ENCODE peak calls at places on chromosomes 16 and 17, in five cellular contexts. One of them, this sample, is unnamed. For H3K4me1, the result is how much of the 10 kb centered on the place peaks cover.

GRCh38 chr17:29136998-29137730 is 43.0 kb downstream of the MYO18A start:
- DNase-seq in effector memory CD4-positive, alpha-beta T cell: no peak
- DNase-seq in body of pancreas: no peak
- DNase-seq in aorta: no peak
- DNase-seq in CD8-positive, alpha-beta memory T cell: no peak
- DNase-seq in this sample: no peak

GRCh38 chr17:33288954-33289353 is 4.1 kb downstream of the ASIC2 start:
- DNase-seq in effector memory CD4-positive, alpha-beta T cell: no peak
- DNase-seq in body of pancreas: no peak
- DNase-seq in aorta: no peak
- DNase-seq in CD8-positive, alpha-beta memory T cell: no peak
- DNase-seq in this sample: no peak

GRCh38 chr16:67400901-67401300 is 7.6 kb upstream of the TPPP3 start:
- DNase-seq in effector memory CD4-positive, alpha-beta T cell: no peak
- DNase-seq in body of pancreas: no peak
- DNase-seq in aorta: peak
- DNase-seq in CD8-positive, alpha-beta memory T cell: no peak
- DNase-seq in this sample: no peak

GRCh38 chr17:61152898-61153297 is 246.7 kb upstream of the TBX2 start:
- DNase-seq in effector memory CD4-positive, alpha-beta T cell: no peak
- DNase-seq in body of pancreas: no peak
- DNase-seq in aorta: no peak
- DNase-seq in CD8-positive, alpha-beta memory T cell: no peak
- DNase-seq in this sample: no peak

GRCh38 chr16:725463-726187 is 618 bp downstream of the CCDC78 start:
- DNase-seq in effector memory CD4-positive, alpha-beta T cell: no peak
- DNase-seq in body of pancreas: no peak
- DNase-seq in aorta: no peak
- DNase-seq in CD8-positive, alpha-beta memory T cell: no peak
- DNase-seq in this sample: no peak

GRCh38 chr16:75062944-75063444 is 53.6 kb downstream of the LDHD start:
- DNase-seq in effector memory CD4-positive, alpha-beta T cell: no peak
- DNase-seq in body of pancreas: no peak
- DNase-seq in aorta: no peak
- DNase-seq in CD8-positive, alpha-beta memory T cell: no peak
- DNase-seq in this sample: no peak

GRCh38 chr17:40107266-40107980 is 7.0 kb upstream of the NR1D1 start:
- DNase-seq in effector memory CD4-positive, alpha-beta T cell: no peak
- DNase-seq in body of pancreas: no peak
- DNase-seq in aorta: no peak
- DNase-seq in CD8-positive, alpha-beta memory T cell: peak
- DNase-seq in this sample: peak

GRCh38 chr16:75096730-75097129 is 19.9 kb downstream of the LDHD start:
- DNase-seq in effector memory CD4-positive, alpha-beta T cell: no peak
- DNase-seq in body of pancreas: peak
- DNase-seq in aorta: no peak
- DNase-seq in CD8-positive, alpha-beta memory T cell: no peak
- DNase-seq in this sample: no peak

GRCh38 chr16:77579283-77579985 is 142.9 kb upstream of the NUDT7 start:
- DNase-seq in effector memory CD4-positive, alpha-beta T cell: no peak
- DNase-seq in body of pancreas: no peak
- DNase-seq in aorta: no peak
- DNase-seq in CD8-positive, alpha-beta memory T cell: no peak
- DNase-seq in this sample: no peak

GRCh38 chr17:83201206-83202001 is 122.0 kb downstream of the METRNL start:
- DNase-seq in effector memory CD4-positive, alpha-beta T cell: no peak
- DNase-seq in body of pancreas: no peak
- DNase-seq in aorta: peak
- DNase-seq in CD8-positive, alpha-beta memory T cell: no peak
- DNase-seq in this sample: peak

GRCh38 chr17:77240976-77241375 is 100.2 kb downstream of the SEC14L1 start:
- DNase-seq in effector memory CD4-positive, alpha-beta T cell: no peak
- DNase-seq in body of pancreas: no peak
- DNase-seq in aorta: no peak
- DNase-seq in CD8-positive, alpha-beta memory T cell: no peak
- DNase-seq in this sample: no peak

GRCh38 chr17:76736349-76737081 is 616 bp downstream of the SRSF2 start:
- DNase-seq in effector memory CD4-positive, alpha-beta T cell: peak
- DNase-seq in body of pancreas: peak
- DNase-seq in aorta: peak
- DNase-seq in CD8-positive, alpha-beta memory T cell: peak
- DNase-seq in this sample: peak

GRCh38 chr16:64455275-64455674 is 666.6 kb downstream of the CDH11 start:
- DNase-seq in effector memory CD4-positive, alpha-beta T cell: no peak
- DNase-seq in body of pancreas: no peak
- DNase-seq in aorta: no peak
- DNase-seq in CD8-positive, alpha-beta memory T cell: no peak
- DNase-seq in this sample: no peak

GRCh38 chr17:13287226-13287625 is 269.4 kb upstream of the ELAC2 start:
- DNase-seq in effector memory CD4-positive, alpha-beta T cell: no peak
- DNase-seq in body of pancreas: no peak
- DNase-seq in aorta: no peak
- DNase-seq in CD8-positive, alpha-beta memory T cell: no peak
- DNase-seq in this sample: no peak

GRCh38 chr16:72723781-72724180 is 324.1 kb downstream of the ZFHX3 start:
- DNase-seq in effector memory CD4-positive, alpha-beta T cell: no peak
- DNase-seq in body of pancreas: no peak
- DNase-seq in aorta: no peak
- DNase-seq in CD8-positive, alpha-beta memory T cell: no peak
- DNase-seq in this sample: no peak

GRCh38 chr17:66737524-66737923 is 97.4 kb upstream of the CACNG5 start:
- DNase-seq in effector memory CD4-positive, alpha-beta T cell: no peak
- DNase-seq in body of pancreas: peak
- DNase-seq in aorta: no peak
- DNase-seq in CD8-positive, alpha-beta memory T cell: no peak
- DNase-seq in this sample: no peak

GRCh38 chr17:17809527-17810373 is 27.0 kb downstream of the SREBF1 start:
- DNase-seq in effector memory CD4-positive, alpha-beta T cell: no peak
- DNase-seq in body of pancreas: no peak
- DNase-seq in aorta: peak
- DNase-seq in CD8-positive, alpha-beta memory T cell: no peak
- DNase-seq in this sample: peak

GRCh38 chr16:20674684-20675487 is 22.6 kb downstream of the ACSM1 start:
- DNase-seq in effector memory CD4-positive, alpha-beta T cell: no peak
- DNase-seq in body of pancreas: no peak
- DNase-seq in aorta: peak
- DNase-seq in CD8-positive, alpha-beta memory T cell: no peak
- DNase-seq in this sample: peak

GRCh38 chr17:50637829-50638571 is 3.3 kb downstream of the ABCC3 start:
- DNase-seq in effector memory CD4-positive, alpha-beta T cell: no peak
- DNase-seq in body of pancreas: no peak
- DNase-seq in aorta: peak
- DNase-seq in CD8-positive, alpha-beta memory T cell: no peak
- DNase-seq in this sample: no peak

GRCh38 chr17:70855401-70856054 is 686.2 kb downstream of the KCNJ2 start:
- DNase-seq in effector memory CD4-positive, alpha-beta T cell: no peak
- DNase-seq in body of pancreas: peak
- DNase-seq in aorta: no peak
- DNase-seq in CD8-positive, alpha-beta memory T cell: no peak
- DNase-seq in this sample: no peak

GRCh38 chr16:88035292-88035691 is 84.1 kb downstream of the BANP start:
- DNase-seq in effector memory CD4-positive, alpha-beta T cell: no peak
- DNase-seq in body of pancreas: no peak
- DNase-seq in aorta: peak
- DNase-seq in CD8-positive, alpha-beta memory T cell: no peak
- DNase-seq in this sample: no peak

GRCh38 chr17:80260791-80261158 is at the start of gene RNF213:
- DNase-seq in effector memory CD4-positive, alpha-beta T cell: peak
- DNase-seq in body of pancreas: peak
- DNase-seq in aorta: peak
- DNase-seq in CD8-positive, alpha-beta memory T cell: peak
- DNase-seq in this sample: peak

GRCh38 chr16:13178318-13178717 is 276.9 kb downstream of the SHISA9 start:
- DNase-seq in effector memory CD4-positive, alpha-beta T cell: no peak
- DNase-seq in body of pancreas: no peak
- DNase-seq in aorta: no peak
- DNase-seq in CD8-positive, alpha-beta memory T cell: no peak
- DNase-seq in this sample: no peak

GRCh38 chr16:80910434-80910833 is 96.3 kb downstream of the CMC2 start:
- DNase-seq in effector memory CD4-positive, alpha-beta T cell: no peak
- DNase-seq in body of pancreas: no peak
- DNase-seq in aorta: no peak
- DNase-seq in CD8-positive, alpha-beta memory T cell: no peak
- DNase-seq in this sample: no peak

GRCh38 chr16:29909398-29909797 is 9.1 kb downstream of the ASPHD1 start:
- DNase-seq in effector memory CD4-positive, alpha-beta T cell: no peak
- DNase-seq in body of pancreas: no peak
- DNase-seq in aorta: peak
- DNase-seq in CD8-positive, alpha-beta memory T cell: no peak
- DNase-seq in this sample: no peak

GRCh38 chr17:46264456-46265198 is 30.3 kb upstream of the LRRC37A start:
- DNase-seq in effector memory CD4-positive, alpha-beta T cell: peak
- DNase-seq in body of pancreas: no peak
- DNase-seq in aorta: no peak
- DNase-seq in CD8-positive, alpha-beta memory T cell: peak
- DNase-seq in this sample: no peak

GRCh38 chr17:27748360-27748825 is 51.9 kb downstream of the NOS2 start:
- DNase-seq in effector memory CD4-positive, alpha-beta T cell: no peak
- DNase-seq in body of pancreas: no peak
- DNase-seq in aorta: no peak
- DNase-seq in CD8-positive, alpha-beta memory T cell: no peak
- DNase-seq in this sample: no peak

GRCh38 chr17:82348866-82349265 is 10.2 kb upstream of the TEX19 start:
- DNase-seq in effector memory CD4-positive, alpha-beta T cell: no peak
- DNase-seq in body of pancreas: no peak
- DNase-seq in aorta: no peak
- DNase-seq in CD8-positive, alpha-beta memory T cell: no peak
- DNase-seq in this sample: no peak

GRCh38 chr16:75087040-75087979 is 29.3 kb downstream of the LDHD start:
- DNase-seq in effector memory CD4-positive, alpha-beta T cell: no peak
- DNase-seq in body of pancreas: no peak
- DNase-seq in aorta: no peak
- DNase-seq in CD8-positive, alpha-beta memory T cell: no peak
- DNase-seq in this sample: peak

GRCh38 chr17:269616-270514 is 82.7 kb downstream of the RPH3AL start:
- DNase-seq in effector memory CD4-positive, alpha-beta T cell: no peak
- DNase-seq in body of pancreas: peak
- DNase-seq in aorta: peak
- DNase-seq in CD8-positive, alpha-beta memory T cell: no peak
- DNase-seq in this sample: no peak

GRCh38 chr16:5175263-5175662 is 77.7 kb upstream of the EEF2KMT start:
- DNase-seq in effector memory CD4-positive, alpha-beta T cell: no peak
- DNase-seq in body of pancreas: no peak
- DNase-seq in aorta: no peak
- DNase-seq in CD8-positive, alpha-beta memory T cell: no peak
- DNase-seq in this sample: no peak

GRCh38 chr17:57873261-57874057 is 23.6 kb upstream of the MRPS23 start:
- DNase-seq in effector memory CD4-positive, alpha-beta T cell: no peak
- DNase-seq in body of pancreas: no peak
- DNase-seq in aorta: no peak
- DNase-seq in CD8-positive, alpha-beta memory T cell: no peak
- DNase-seq in this sample: no peak
- H3K4me1 ChIP-seq in effector memory CD4-positive, alpha-beta T cell: under half
- H3K4me1 ChIP-seq in body of pancreas: under half
- H3K4me1 ChIP-seq in aorta: under half
- H3K4me1 ChIP-seq in CD8-positive, alpha-beta memory T cell: under half
- H3K4me1 ChIP-seq in this sample: under half

GRCh38 chr16:9112844-9113186 is 21.4 kb downstream of the HAPSTR1 start:
- DNase-seq in effector memory CD4-positive, alpha-beta T cell: no peak
- DNase-seq in body of pancreas: no peak
- DNase-seq in aorta: no peak
- DNase-seq in CD8-positive, alpha-beta memory T cell: no peak
- DNase-seq in this sample: no peak
- H3K4me1 ChIP-seq in effector memory CD4-positive, alpha-beta T cell: under half
- H3K4me1 ChIP-seq in body of pancreas: half or more
- H3K4me1 ChIP-seq in aorta: under half
- H3K4me1 ChIP-seq in CD8-positive, alpha-beta memory T cell: half or more
- H3K4me1 ChIP-seq in this sample: under half

DNA sequence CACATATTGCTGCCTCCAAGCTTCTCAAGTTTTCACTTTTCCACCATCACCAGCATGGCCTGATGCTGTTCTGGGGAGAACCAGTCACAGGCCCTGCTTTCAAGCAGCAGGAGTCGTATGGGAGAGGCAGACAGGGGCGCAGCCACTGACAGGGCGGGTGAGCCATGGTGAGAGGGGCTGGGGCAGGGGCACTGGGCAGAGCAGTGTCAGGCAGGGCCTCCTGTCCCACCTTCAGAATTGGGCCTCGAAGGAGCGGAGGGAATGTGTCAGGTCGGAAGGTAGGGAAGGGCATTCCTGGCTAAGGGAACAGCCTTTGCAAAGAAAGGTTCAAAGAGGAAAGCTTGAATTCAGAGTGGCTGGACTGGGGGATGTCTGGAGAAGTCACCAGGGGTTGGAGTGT is 4.9 kb upstream of the MAP2K3 start:
- DNase-seq in effector memory CD4-positive, alpha-beta T cell: no peak
- DNase-seq in body of pancreas: no peak
- DNase-seq in aorta: no peak
- DNase-seq in CD8-positive, alpha-beta memory T cell: no peak
- DNase-seq in this sample: no peak
- H3K4me1 ChIP-seq in effector memory CD4-positive, alpha-beta T cell: under half
- H3K4me1 ChIP-seq in body of pancreas: under half
- H3K4me1 ChIP-seq in aorta: under half
- H3K4me1 ChIP-seq in CD8-positive, alpha-beta memory T cell: half or more
- H3K4me1 ChIP-seq in this sample: under half

GRCh38 chr17:44110823-44111633 is 12.4 kb downstream of the HDAC5 start:
- DNase-seq in effector memory CD4-positive, alpha-beta T cell: no peak
- DNase-seq in body of pancreas: peak
- DNase-seq in aorta: peak
- DNase-seq in CD8-positive, alpha-beta memory T cell: peak
- DNase-seq in this sample: peak

GRCh38 chr17:44111777-44112176 is 11.7 kb downstream of the HDAC5 start:
- DNase-seq in effector memory CD4-positive, alpha-beta T cell: no peak
- DNase-seq in body of pancreas: no peak
- DNase-seq in aorta: no peak
- DNase-seq in CD8-positive, alpha-beta memory T cell: no peak
- DNase-seq in this sample: no peak

GRCh38 chr17:44108440-44109311 is 14.8 kb downstream of the HDAC5 start:
- DNase-seq in effector memory CD4-positive, alpha-beta T cell: no peak
- DNase-seq in body of pancreas: peak
- DNase-seq in aorta: peak
- DNase-seq in CD8-positive, alpha-beta memory T cell: no peak
- DNase-seq in this sample: peak

GRCh38 chr17:44109312-44109630 is 14.2 kb downstream of the HDAC5 start:
- DNase-seq in effector memory CD4-positive, alpha-beta T cell: no peak
- DNase-seq in body of pancreas: no peak
- DNase-seq in aorta: no peak
- DNase-seq in CD8-positive, alpha-beta memory T cell: no peak
- DNase-seq in this sample: no peak

DNA sequence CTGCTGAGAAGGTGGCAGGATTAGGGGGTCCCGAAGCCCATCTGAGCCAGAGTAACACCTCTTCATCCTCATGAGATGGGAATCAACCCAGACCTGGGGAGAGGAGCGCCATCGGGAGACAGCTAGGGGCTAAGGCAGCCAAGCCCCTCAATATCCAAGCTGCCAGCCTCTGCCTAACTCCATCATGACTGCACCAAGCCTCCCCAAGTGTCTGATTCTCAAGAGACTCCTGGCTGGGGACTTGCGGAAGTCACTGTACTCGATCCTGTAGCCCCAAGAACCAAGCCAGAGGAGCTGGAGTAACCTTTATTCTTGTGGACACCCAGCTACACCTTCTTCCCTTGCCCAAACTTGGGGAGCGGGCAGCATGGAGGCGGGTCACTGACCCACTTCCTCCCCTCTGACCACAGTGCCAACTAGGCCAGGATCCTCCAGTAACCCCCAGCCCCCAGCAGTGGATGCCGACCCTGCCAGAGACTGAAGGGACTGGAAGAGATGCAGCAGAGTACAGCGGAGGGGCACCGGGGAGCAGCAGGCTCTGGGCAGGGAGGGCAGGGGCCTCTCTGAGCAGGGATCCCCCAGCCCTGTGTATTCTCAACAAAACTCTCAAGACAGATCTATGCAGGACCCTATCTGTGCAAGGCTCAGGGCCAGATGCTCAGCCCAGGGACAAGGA is 13.3 kb downstream of the HDAC5 start:
- DNase-seq in effector memory CD4-positive, alpha-beta T cell: no peak
- DNase-seq in body of pancreas: no peak
- DNase-seq in aorta: no peak
- DNase-seq in CD8-positive, alpha-beta memory T cell: no peak
- DNase-seq in this sample: no peak
- H3K4me1 ChIP-seq in effector memory CD4-positive, alpha-beta T cell: under half
- H3K4me1 ChIP-seq in body of pancreas: half or more
- H3K4me1 ChIP-seq in aorta: under half
- H3K4me1 ChIP-seq in CD8-positive, alpha-beta memory T cell: under half
- H3K4me1 ChIP-seq in this sample: half or more